ENCODE peak calls at places on chromosomes 2 and 18, in four cellular contexts. J is neuronal stem cell, Z is IMR-90, A is mesenchymal stem cell. V is an unnamed sample.

GRCh38 chr2:118668431-118669424 is 178.7 kb downstream of the EN1 start:
- DNase-seq in Z (peak; percentile 95), J (peak; percentile 36), A (peak; percentile 19), V (peak; percentile 70)

GRCh38 chr18:3279201-3280185 is 17.6 kb downstream of the MYL12B start:
- DNase-seq in Z (no peak), A (no peak), J (no peak), V (no peak)

GRCh38 chr2:133424876-133425275 is 143.4 kb downstream of the NCKAP5 start:
- DNase-seq in Z (peak; percentile 62), A (no peak), J (no peak), V (no peak)

GRCh38 chr2:45127321-45127720 is 118.1 kb upstream of the SIX2 start:
- DNase-seq in J (no peak), A (no peak), Z (no peak), V (no peak)

GRCh38 chr18:21112543-21113105 is 1.0 kb upstream of the ROCK1 start:
- DNase-seq in Z (peak; percentile 32), A (peak; percentile 24), J (no peak), V (peak; percentile 22)

GRCh38 chr2:64699712-64700111 is 46.0 kb upstream of the SERTAD2 start:
- DNase-seq in A (no peak), J (no peak), Z (no peak), V (peak; percentile 76)

GRCh38 chr2:219160186-219161017 is at the start of gene NHEJ1:
- DNase-seq in J (peak; percentile 93), A (peak; percentile 95), Z (peak; percentile 89), V (peak; percentile 97)

GRCh38 chr2:152506843-152507242 is 171.9 kb downstream of the FMNL2 start:
- DNase-seq in J (no peak), A (peak; percentile 38), Z (peak; percentile 64), V (no peak)

GRCh38 chr2:64601785-64602391 is 51.8 kb downstream of the SERTAD2 start:
- DNase-seq in J (no peak), A (no peak), Z (no peak), V (no peak)

GRCh38 chr2:231800493-231801091 is 14.3 kb downstream of the COPS7B start:
- DNase-seq in A (peak; percentile 41), Z (peak; percentile 29), J (peak; percentile 24), V (peak; percentile 42)
- H3K36me3 ChIP-seq in A (peaks cover 65% of the 10 kb centered on the region), Z (peaks cover 29% of the 10 kb centered on the region), J (peaks cover 83% of the 10 kb centered on the region), V (peaks cover 9% of the 10 kb centered on the region)

GRCh38 chr2:142791335-142791734 is 86.1 kb upstream of the KYNU start:
- DNase-seq in Z (no peak), J (no peak), A (no peak), V (no peak)
- H3K4me1 ChIP-seq in Z (no peaks in the 10 kb centered on the region), J (no peaks in the 10 kb centered on the region), A (no peaks in the 10 kb centered on the region), V (no peaks in the 10 kb centered on the region)

GRCh38 chr2:236254021-236254420 is 10.2 kb downstream of the ASB18 start:
- DNase-seq in J (no peak), Z (no peak), A (no peak), V (no peak)

GRCh38 chr2:236254674-236255073 is 9.5 kb downstream of the ASB18 start:
- DNase-seq in A (no peak), Z (no peak), J (no peak), V (no peak)

GRCh38 chr2:236250909-236251579 is 13.2 kb downstream of the ASB18 start:
- DNase-seq in J (no peak), A (no peak), Z (no peak), V (no peak)

GRCh38 chr2:236250286-236250685 is 13.9 kb downstream of the ASB18 start:
- DNase-seq in J (no peak), A (no peak), Z (no peak), V (no peak)

GRCh38 chr2:236252521-236252920 is 11.7 kb downstream of the ASB18 start:
- DNase-seq in J (no peak), Z (no peak), A (no peak), V (no peak)
- H2BK15ac ChIP-seq in J (no peak overlapping the region), Z (no peak overlapping the region), A (no peak overlapping the region), V (no peak overlapping the region)

GRCh38 chr2:233458031-233458610 is 103.8 kb downstream of the DGKD start:
- DNase-seq in A (no peak), Z (no peak), J (no peak), V (no peak)

GRCh38 chr2:233459426-233459825 is 105.1 kb downstream of the DGKD start:
- DNase-seq in Z (no peak), J (no peak), A (no peak), V (no peak)

GRCh38 chr2:233457356-233457755 is 103.1 kb downstream of the DGKD start:
- DNase-seq in A (no peak), J (no peak), Z (no peak), V (no peak)

GRCh38 chr2:233456934-233457333 is 102.6 kb downstream of the DGKD start:
- DNase-seq in Z (no peak), J (no peak), A (no peak), V (peak; percentile 39)

DNA sequence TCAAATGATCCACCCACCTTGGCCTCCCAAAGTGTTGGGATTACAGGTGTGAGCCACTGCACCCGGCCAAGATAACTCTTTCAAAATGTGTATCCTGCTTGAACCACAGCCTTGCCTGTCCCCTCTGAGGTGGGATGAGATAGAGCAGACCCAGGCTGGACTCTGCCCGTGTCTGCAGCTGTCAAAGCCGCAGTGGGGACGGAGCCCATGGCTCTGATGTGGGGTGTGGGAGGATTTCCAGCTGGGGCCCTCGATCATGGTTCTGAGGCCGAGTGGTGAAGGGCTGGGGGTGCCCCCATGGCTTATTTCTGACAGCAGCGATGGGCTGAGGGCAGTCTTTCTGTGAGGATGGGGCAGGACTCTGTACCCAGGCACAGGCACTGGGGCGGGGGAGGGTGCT is 104.5 kb downstream of the DGKD start:
- DNase-seq in Z (no peak), A (no peak), J (no peak), V (no peak)
- H3K36me3 ChIP-seq in Z (peaks cover 57% of the 10 kb centered on the region), A (peaks cover 53% of the 10 kb centered on the region), J (peaks cover 82% of the 10 kb centered on the region), V (no peaks in the 10 kb centered on the region)

DNA sequence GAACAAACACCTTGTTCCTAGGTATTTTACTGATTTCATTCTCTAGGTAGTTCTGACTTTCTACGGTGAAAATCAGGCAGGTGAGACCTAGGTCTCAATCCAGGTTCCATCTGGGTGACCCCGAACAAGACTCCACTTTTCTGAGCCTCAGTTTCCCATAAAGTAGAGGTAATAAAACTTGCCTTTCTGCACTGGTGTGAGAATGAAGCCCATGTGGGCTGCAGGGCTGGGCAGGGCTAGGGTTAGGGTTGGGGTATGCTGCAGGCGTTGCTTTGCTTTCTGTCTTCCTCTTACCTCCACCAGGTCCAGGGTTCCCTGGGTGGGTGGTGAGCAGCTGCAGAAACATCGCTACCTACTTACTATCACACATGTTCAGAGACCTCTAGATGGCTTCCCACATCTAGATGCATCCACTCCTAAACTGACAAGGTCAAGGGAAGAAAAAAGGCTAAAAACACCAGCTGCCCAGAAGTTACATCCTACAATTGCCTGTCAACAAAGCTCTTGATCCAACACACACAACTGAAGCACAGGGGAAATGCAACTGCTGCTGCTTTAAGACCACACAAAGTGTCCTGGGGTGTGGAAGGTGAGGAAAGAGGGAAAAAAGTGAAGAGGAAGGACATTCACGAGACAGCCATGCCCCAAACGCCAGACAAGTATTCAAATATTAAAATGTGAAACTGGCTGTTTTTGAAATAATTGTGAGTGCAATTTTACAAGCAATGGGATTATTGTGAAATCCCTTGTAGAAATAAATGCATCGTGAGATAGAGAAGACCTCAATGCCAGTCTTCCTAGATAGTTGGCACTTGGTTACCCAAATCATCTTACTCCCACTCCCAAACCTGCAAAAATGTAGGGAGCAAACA is 23.5 kb downstream of the MBP start:
- DNase-seq in J (no peak), A (no peak), Z (no peak), V (no peak)
- H3K4me1 ChIP-seq in J (peaks cover 6% of the 10 kb centered on the region), A (peaks cover 25% of the 10 kb centered on the region), Z (peaks cover 28% of the 10 kb centered on the region), V (peaks cover 4% of the 10 kb centered on the region)

GRCh38 chr2:25218134-25218533 is 49.8 kb upstream of the POMC start:
- DNase-seq in Z (no peak), A (no peak), J (no peak), V (no peak)

GRCh38 chr2:25215948-25216679 is 47.7 kb upstream of the POMC start:
- DNase-seq in Z (no peak), J (peak; percentile 56), A (peak; percentile 61), V (peak; percentile 90)

GRCh38 chr2:25219621-25220020 is 51.2 kb upstream of the POMC start:
- DNase-seq in Z (no peak), J (no peak), A (no peak), V (no peak)

GRCh38 chr2:25213229-25213628 is 44.8 kb upstream of the POMC start:
- DNase-seq in A (no peak), Z (no peak), J (no peak), V (no peak)

GRCh38 chr2:25215232-25215631 is 46.9 kb upstream of the POMC start:
- DNase-seq in A (no peak), J (no peak), Z (no peak), V (no peak)
- H2BK15ac ChIP-seq in A (no peak overlapping the region), J (peak overlapping the region; percentile 27), Z (no peak overlapping the region), V (no peak overlapping the region)

GRCh38 chr2:217878865-217879595 is 123.8 kb downstream of the TNS1 start:
- DNase-seq in Z (no peak), J (no peak), A (no peak), V (peak; percentile 40)

GRCh38 chr2:217875556-217876252 is 127.1 kb downstream of the TNS1 start:
- DNase-seq in J (no peak), A (no peak), Z (peak; percentile 57), V (no peak)

GRCh38 chr2:217875138-217875537 is 127.7 kb downstream of the TNS1 start:
- DNase-seq in J (no peak), Z (no peak), A (no peak), V (no peak)

GRCh38 chr2:217877866-217878265 is 124.9 kb downstream of the TNS1 start:
- DNase-seq in J (no peak), Z (no peak), A (no peak), V (no peak)

GRCh38 chr2:217876253-217876570 is 126.6 kb downstream of the TNS1 start:
- DNase-seq in A (no peak), Z (no peak), J (no peak), V (no peak)
- H3K36me3 ChIP-seq in A (peaks cover 97% of the 10 kb centered on the region), Z (peaks cover 61% of the 10 kb centered on the region), J (no peaks in the 10 kb centered on the region), V (no peaks in the 10 kb centered on the region)

V was measured in mesendoderm.